ENCODE peak calls at places on chromosomes 13 and 19, in four cellular contexts. One of them, this sample, is unnamed.

GRCh38 chr19:29715695-29716581 is 877 bp upstream of the C19orf12 start:
- DNase-seq in choroid plexus epithelial cell: peak
- DNase-seq in BJ: no peak
- DNase-seq in foreskin fibroblast: no peak
- DNase-seq in this sample: no peak

GRCh38 chr13:72990883-72991282 is 67.9 kb upstream of the KLF5 start:
- DNase-seq in foreskin fibroblast: no peak
- DNase-seq in BJ: no peak
- DNase-seq in choroid plexus epithelial cell: no peak
- DNase-seq in this sample: no peak

GRCh38 chr13:109533350-109533749 is 253.0 kb downstream of the IRS2 start:
- DNase-seq in choroid plexus epithelial cell: no peak
- DNase-seq in BJ: no peak
- DNase-seq in foreskin fibroblast: no peak
- DNase-seq in this sample: no peak

GRCh38 chr19:12260236-12260635 is 34.4 kb downstream of the ZNF44 start:
- DNase-seq in choroid plexus epithelial cell: no peak
- DNase-seq in BJ: no peak
- DNase-seq in foreskin fibroblast: no peak
- DNase-seq in this sample: no peak

GRCh38 chr19:41443813-41444455 is 978 bp downstream of the ERICH4 start:
- DNase-seq in BJ: no peak
- DNase-seq in foreskin fibroblast: no peak
- DNase-seq in choroid plexus epithelial cell: no peak
- DNase-seq in this sample: no peak

GRCh38 chr13:25659091-25659502 is 287.3 kb downstream of the ATP8A2 start:
- DNase-seq in choroid plexus epithelial cell: peak
- DNase-seq in BJ: no peak
- DNase-seq in foreskin fibroblast: no peak
- DNase-seq in this sample: no peak

GRCh38 chr13:75796825-75797224 is 160.7 kb downstream of the LMO7 start:
- DNase-seq in foreskin fibroblast: no peak
- DNase-seq in choroid plexus epithelial cell: no peak
- DNase-seq in BJ: no peak
- DNase-seq in this sample: no peak

GRCh38 chr19:18832331-18833140 is 777 bp downstream of the UPF1 start:
- DNase-seq in choroid plexus epithelial cell: no peak
- DNase-seq in BJ: no peak
- DNase-seq in foreskin fibroblast: no peak
- DNase-seq in this sample: no peak

GRCh38 chr13:38951525-38952313 is 38.9 kb downstream of the STOML3 start:
- DNase-seq in BJ: no peak
- DNase-seq in foreskin fibroblast: no peak
- DNase-seq in choroid plexus epithelial cell: peak
- DNase-seq in this sample: no peak

GRCh38 chr13:96218475-96218874 is 128.6 kb downstream of the HS6ST3 start:
- DNase-seq in foreskin fibroblast: no peak
- DNase-seq in choroid plexus epithelial cell: no peak
- DNase-seq in BJ: no peak
- DNase-seq in this sample: no peak

GRCh38 chr13:51999525-51999924 is 11.7 kb downstream of the ATP7B start:
- DNase-seq in choroid plexus epithelial cell: no peak
- DNase-seq in BJ: no peak
- DNase-seq in foreskin fibroblast: no peak
- DNase-seq in this sample: no peak

GRCh38 chr19:10769533-10770491 is 51.9 kb downstream of the DNM2 start:
- DNase-seq in choroid plexus epithelial cell: peak
- DNase-seq in foreskin fibroblast: peak
- DNase-seq in BJ: no peak
- DNase-seq in this sample: no peak

GRCh38 chr19:21691656-21692055 is 75.7 kb downstream of the ZNF100 start:
- DNase-seq in foreskin fibroblast: no peak
- DNase-seq in BJ: no peak
- DNase-seq in choroid plexus epithelial cell: no peak
- DNase-seq in this sample: no peak

GRCh38 chr19:35901055-35901644 is 810 bp upstream of the NFKBID start:
- DNase-seq in foreskin fibroblast: peak
- DNase-seq in choroid plexus epithelial cell: peak
- DNase-seq in BJ: peak
- DNase-seq in this sample: no peak

GRCh38 chr19:12603714-12604113 is 6.9 kb downstream of the ZNF490 start:
- DNase-seq in BJ: no peak
- DNase-seq in choroid plexus epithelial cell: peak
- DNase-seq in foreskin fibroblast: no peak
- DNase-seq in this sample: no peak

GRCh38 chr19:44653977-44654784 is 10.5 kb downstream of the PVR start:
- DNase-seq in choroid plexus epithelial cell: peak
- DNase-seq in BJ: no peak
- DNase-seq in foreskin fibroblast: peak
- DNase-seq in this sample: no peak

GRCh38 chr13:26785845-26786630 is 25.5 kb upstream of the GPR12 start:
- DNase-seq in BJ: no peak
- DNase-seq in foreskin fibroblast: peak
- DNase-seq in choroid plexus epithelial cell: no peak
- DNase-seq in this sample: no peak

GRCh38 chr13:26509491-26509890 is 48.0 kb upstream of the WASF3 start:
- DNase-seq in foreskin fibroblast: no peak
- DNase-seq in choroid plexus epithelial cell: no peak
- DNase-seq in BJ: no peak
- DNase-seq in this sample: no peak

DNA sequence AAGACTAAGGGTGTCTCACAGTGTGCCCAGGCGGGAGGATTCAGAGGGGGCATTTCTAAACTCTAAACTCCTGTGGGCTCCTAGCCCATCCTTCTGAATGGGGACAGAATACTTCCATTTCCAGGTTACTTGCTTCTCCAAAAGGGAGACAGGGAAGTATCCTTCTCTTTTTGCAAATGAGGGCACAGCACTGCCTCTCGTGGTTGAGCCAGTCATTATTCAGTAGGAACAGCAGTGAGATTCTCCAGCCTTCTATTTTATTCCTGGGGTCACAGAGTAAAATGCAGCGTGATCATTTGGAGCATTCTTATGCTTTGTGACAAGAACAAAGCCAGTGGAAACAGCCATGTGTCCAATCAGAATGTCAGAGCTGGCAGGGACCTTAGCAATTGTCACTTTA is 15.7 kb upstream of the TSHZ3 start:
- DNase-seq in choroid plexus epithelial cell: no peak
- DNase-seq in BJ: no peak
- DNase-seq in foreskin fibroblast: no peak
- DNase-seq in this sample: no peak
- TF ChIP-seq CTCF in choroid plexus epithelial cell: peak
- TF ChIP-seq CTCF in BJ: no peak
- TF ChIP-seq CTCF in foreskin fibroblast: no peak
- TF ChIP-seq CTCF in this sample: no peak

DNA sequence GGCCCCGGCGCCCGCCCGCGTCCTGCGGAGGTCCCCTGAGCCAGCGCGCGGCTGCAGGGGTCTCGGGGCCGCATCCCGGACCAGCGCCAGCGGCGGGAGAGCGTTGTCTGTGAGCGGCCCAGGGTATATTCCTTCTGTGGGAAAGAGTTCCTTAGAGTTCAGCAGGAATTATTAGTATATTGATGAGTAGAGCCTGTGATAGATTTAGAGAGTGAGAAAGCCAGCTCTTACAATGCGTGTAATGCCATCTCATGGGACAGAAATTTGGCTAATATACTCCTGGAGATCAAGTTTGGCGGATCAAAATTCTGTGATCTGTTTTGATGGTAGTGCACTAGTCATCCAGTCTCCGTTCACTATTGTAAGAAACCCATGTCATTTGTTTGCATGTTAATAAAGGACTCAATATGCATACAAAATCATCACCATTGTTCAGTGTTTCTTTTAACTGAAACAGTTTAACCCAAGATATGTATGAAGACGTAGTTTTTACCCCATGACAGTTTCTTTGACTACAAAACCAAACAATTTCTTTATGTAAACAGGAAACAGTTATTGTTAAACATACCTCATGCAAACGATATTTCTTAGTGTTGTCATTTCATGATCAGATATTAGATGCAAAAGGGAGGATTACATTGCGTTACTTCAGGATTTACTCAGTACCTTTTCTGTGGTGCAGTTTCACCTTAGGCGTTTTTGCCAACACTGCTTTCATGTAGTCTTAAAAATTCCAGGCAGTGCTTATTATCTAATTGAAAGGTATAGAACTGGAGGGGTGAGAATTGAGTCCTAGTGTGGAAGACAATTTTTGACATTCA is 9.9 kb downstream of the TNFRSF19 start:
- DNase-seq in choroid plexus epithelial cell: no peak
- DNase-seq in BJ: no peak
- DNase-seq in foreskin fibroblast: no peak
- DNase-seq in this sample: no peak
- H3K4me3 ChIP-seq in choroid plexus epithelial cell: peak
- H3K4me3 ChIP-seq in BJ: peak
- H3K4me3 ChIP-seq in foreskin fibroblast: peak
- H3K4me3 ChIP-seq in this sample: peak

GRCh38 chr13:98303858-98304257 is 126.8 kb upstream of the RNF113B start:
- DNase-seq in foreskin fibroblast: no peak
- DNase-seq in choroid plexus epithelial cell: no peak
- DNase-seq in BJ: no peak
- DNase-seq in this sample: no peak
- TF ChIP-seq CTCF in foreskin fibroblast: no peak
- TF ChIP-seq CTCF in choroid plexus epithelial cell: no peak
- TF ChIP-seq CTCF in BJ: no peak
- TF ChIP-seq CTCF in this sample: no peak

DNA sequence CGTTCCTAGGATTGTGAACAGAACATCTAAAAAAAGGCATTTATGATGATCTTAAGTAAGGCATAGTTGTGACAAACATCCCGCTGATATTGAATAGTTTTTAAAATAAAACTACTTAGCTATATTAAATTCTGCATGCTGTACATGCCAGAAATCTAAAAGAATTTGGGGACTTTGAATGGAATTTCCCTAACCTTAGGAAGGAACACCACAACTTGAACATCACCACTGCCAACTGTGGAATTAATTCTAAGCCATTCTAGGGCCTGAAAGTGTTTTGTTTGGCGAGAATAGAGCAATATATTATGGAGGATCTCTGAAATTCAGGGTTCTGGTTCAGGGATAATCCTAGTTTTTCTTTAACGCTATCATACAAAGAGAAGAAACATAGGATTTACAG is 17.8 kb upstream of the LATS2 start:
- DNase-seq in foreskin fibroblast: no peak
- DNase-seq in BJ: no peak
- DNase-seq in choroid plexus epithelial cell: peak
- DNase-seq in this sample: no peak
- H3K4me3 ChIP-seq in foreskin fibroblast: no peak
- H3K4me3 ChIP-seq in BJ: no peak
- H3K4me3 ChIP-seq in choroid plexus epithelial cell: no peak
- H3K4me3 ChIP-seq in this sample: no peak